ENCODE peak calls at places on chromosomes 5 and 9, in ten cellular contexts. One of them, this sample, is unnamed.

GRCh38 chr9:19028835-19029451 is 4.1 kb downstream of the SAXO1 start:
- DNase-seq in kidney tubule cell: peak; percentile 73
- DNase-seq in cardiac muscle cell: peak; percentile 83
- DNase-seq in GM12878: no peak
- DNase-seq in WTC11: no peak
- DNase-seq in NCI-H460: peak; percentile 60
- DNase-seq in RPMI7951: peak; percentile 65
- DNase-seq in HCT116: peak; percentile 52
- DNase-seq in PC-3: peak; percentile 69
- DNase-seq in germinal center: peak; percentile 58
- DNase-seq in this sample: no peak

GRCh38 chr5:73170522-73170921 is 2.5 kb upstream of the TMEM174 start:
- DNase-seq in kidney tubule cell: no peak
- DNase-seq in cardiac muscle cell: peak; percentile 37
- DNase-seq in GM12878: no peak
- DNase-seq in WTC11: peak; percentile 64
- DNase-seq in NCI-H460: peak; percentile 21
- DNase-seq in RPMI7951: peak; percentile 32
- DNase-seq in HCT116: peak; percentile 8
- DNase-seq in PC-3: peak; percentile 36
- DNase-seq in germinal center: no peak
- DNase-seq in this sample: no peak

GRCh38 chr9:108477538-108478006 is 378.2 kb downstream of the ACTL7B start:
- DNase-seq in kidney tubule cell: peak; percentile 58
- DNase-seq in cardiac muscle cell: no peak
- DNase-seq in GM12878: no peak
- DNase-seq in WTC11: no peak
- DNase-seq in NCI-H460: peak; percentile 78
- DNase-seq in RPMI7951: peak; percentile 69
- DNase-seq in HCT116: no peak
- DNase-seq in PC-3: peak; percentile 93
- DNase-seq in germinal center: no peak
- DNase-seq in this sample: no peak

GRCh38 chr5:114249838-114250237 is 112.0 kb upstream of the KCNN2 start:
- DNase-seq in kidney tubule cell: no peak
- DNase-seq in cardiac muscle cell: no peak
- DNase-seq in GM12878: no peak
- DNase-seq in WTC11: no peak
- DNase-seq in NCI-H460: no peak
- DNase-seq in RPMI7951: no peak
- DNase-seq in HCT116: no peak
- DNase-seq in PC-3: no peak
- DNase-seq in germinal center: no peak
- DNase-seq in this sample: no peak

GRCh38 chr5:142310803-142311202 is 14.0 kb downstream of the SPRY4 start:
- DNase-seq in kidney tubule cell: no peak
- DNase-seq in cardiac muscle cell: no peak
- DNase-seq in GM12878: no peak
- DNase-seq in WTC11: no peak
- DNase-seq in NCI-H460: no peak
- DNase-seq in RPMI7951: no peak
- DNase-seq in HCT116: no peak
- DNase-seq in PC-3: no peak
- DNase-seq in germinal center: no peak
- DNase-seq in this sample: no peak

GRCh38 chr9:93477397-93477796 is 24.0 kb upstream of the FAM120AOS start:
- DNase-seq in kidney tubule cell: no peak
- DNase-seq in cardiac muscle cell: no peak
- DNase-seq in GM12878: no peak
- DNase-seq in WTC11: no peak
- DNase-seq in NCI-H460: no peak
- DNase-seq in RPMI7951: no peak
- DNase-seq in HCT116: no peak
- DNase-seq in PC-3: no peak
- DNase-seq in germinal center: no peak
- DNase-seq in this sample: no peak

GRCh38 chr5:169695919-169696490 is 58.9 kb downstream of the DOCK2 start:
- DNase-seq in kidney tubule cell: peak; percentile 100
- DNase-seq in cardiac muscle cell: no peak
- DNase-seq in GM12878: no peak
- DNase-seq in WTC11: no peak
- DNase-seq in NCI-H460: no peak
- DNase-seq in RPMI7951: peak; percentile 99
- DNase-seq in HCT116: peak; percentile 22
- DNase-seq in PC-3: peak; percentile 96
- DNase-seq in germinal center: no peak
- DNase-seq in this sample: no peak

GRCh38 chr9:5582835-5583195 is 46.1 kb upstream of the RIC1 start:
- DNase-seq in kidney tubule cell: peak; percentile 80
- DNase-seq in cardiac muscle cell: no peak
- DNase-seq in GM12878: peak; percentile 91
- DNase-seq in WTC11: no peak
- DNase-seq in NCI-H460: no peak
- DNase-seq in RPMI7951: peak; percentile 66
- DNase-seq in HCT116: no peak
- DNase-seq in PC-3: no peak
- DNase-seq in germinal center: peak; percentile 49
- DNase-seq in this sample: no peak

GRCh38 chr5:177290816-177291596 is 12.5 kb downstream of the RAB24 start:
- DNase-seq in kidney tubule cell: no peak
- DNase-seq in cardiac muscle cell: no peak
- DNase-seq in GM12878: no peak
- DNase-seq in WTC11: no peak
- DNase-seq in NCI-H460: no peak
- DNase-seq in RPMI7951: no peak
- DNase-seq in HCT116: no peak
- DNase-seq in PC-3: no peak
- DNase-seq in germinal center: no peak
- DNase-seq in this sample: no peak

GRCh38 chr5:179624841-179625271 is 1.4 kb upstream of the HNRNPH1 start:
- DNase-seq in kidney tubule cell: no peak
- DNase-seq in cardiac muscle cell: no peak
- DNase-seq in GM12878: no peak
- DNase-seq in WTC11: peak; percentile 10
- DNase-seq in NCI-H460: no peak
- DNase-seq in RPMI7951: no peak
- DNase-seq in HCT116: no peak
- DNase-seq in PC-3: no peak
- DNase-seq in germinal center: no peak
- DNase-seq in this sample: no peak

GRCh38 chr9:107373809-107374208 is 90.7 kb downstream of the RAD23B start:
- DNase-seq in kidney tubule cell: peak; percentile 21
- DNase-seq in cardiac muscle cell: no peak
- DNase-seq in GM12878: no peak
- DNase-seq in WTC11: no peak
- DNase-seq in NCI-H460: no peak
- DNase-seq in RPMI7951: no peak
- DNase-seq in HCT116: no peak
- DNase-seq in PC-3: no peak
- DNase-seq in germinal center: no peak
- DNase-seq in this sample: no peak

GRCh38 chr5:55037046-55037771 is 13.2 kb downstream of the GZMK start:
- DNase-seq in kidney tubule cell: no peak
- DNase-seq in cardiac muscle cell: peak; percentile 18
- DNase-seq in GM12878: no peak
- DNase-seq in WTC11: peak; percentile 31
- DNase-seq in NCI-H460: peak; percentile 25
- DNase-seq in RPMI7951: peak; percentile 5
- DNase-seq in HCT116: peak; percentile 8
- DNase-seq in PC-3: no peak
- DNase-seq in germinal center: no peak
- DNase-seq in this sample: no peak